ENCODE peak calls at places on chromosomes 6 and 20, in five cellular contexts. M, P, J, U and L are unnamed samples.

GRCh38 chr6:146914563-146915483 is 289.4 kb upstream of the STXBP5 start:
- DNase-seq in P (no peak), U (peak; percentile 97), M (peak; percentile 99), J (peak; percentile 84), L (peak; percentile 93)

GRCh38 chr6:110378552-110378951 is 20.4 kb upstream of the METTL24 start:
- DNase-seq in U (no peak), M (no peak), J (no peak), P (no peak), L (no peak)

GRCh38 chr6:43856005-43856765 is 86.2 kb downstream of the VEGFA start:
- DNase-seq in P (no peak), U (peak; percentile 26), J (peak; percentile 21), M (peak; percentile 28), L (peak; percentile 26)

GRCh38 chr6:46528956-46529750 is 37.9 kb upstream of the RCAN2 start:
- DNase-seq in J (no peak), M (no peak), P (no peak), U (peak; percentile 3), L (peak; percentile 42)

GRCh38 chr6:80143312-80143960 is 37.0 kb downstream of the BCKDHB start:
- DNase-seq in U (peak; percentile 90), J (peak; percentile 67), P (no peak), M (peak; percentile 96), L (peak; percentile 94)

GRCh38 chr6:36129889-36130671 is at the start of gene MAPK13:
- DNase-seq in P (peak; percentile 62), U (peak; percentile 73), J (no peak), M (no peak), L (peak; percentile 28)

GRCh38 chr6:137223370-137224131 is 4.4 kb upstream of the IFNGR1 start:
- DNase-seq in U (peak; percentile 43), P (no peak), J (no peak), M (peak; percentile 78), L (no peak)

GRCh38 chr6:167094436-167094819 is 28.5 kb upstream of the CCR6 start:
- DNase-seq in U (no peak), M (no peak), J (no peak), P (peak; percentile 21), L (no peak)

GRCh38 chr20:1173698-1174097 is 11.1 kb downstream of the TMEM74B start:
- DNase-seq in M (no peak), J (no peak), P (no peak), U (no peak), L (no peak)

GRCh38 chr6:36563237-36563927 is 16.1 kb upstream of the STK38 start:
- DNase-seq in M (no peak), U (peak; percentile 28), J (no peak), P (no peak), L (no peak)

GRCh38 chr20:36498386-36499179 is 42.7 kb upstream of the MYL9 start:
- DNase-seq in P (no peak), J (no peak), M (no peak), U (no peak), L (no peak)

GRCh38 chr6:5278047-5278446 is 16.7 kb downstream of the FARS2 start:
- DNase-seq in J (no peak), U (no peak), P (no peak), M (no peak), L (no peak)

GRCh38 chr20:23123886-23124285 is 37.8 kb upstream of the CD93 start:
- DNase-seq in M (no peak), U (no peak), J (no peak), P (no peak), L (no peak)

GRCh38 chr20:4896971-4897497 is 104.3 kb downstream of the SLC23A2 start:
- DNase-seq in J (no peak), P (peak; percentile 85), U (no peak), M (no peak), L (no peak)

GRCh38 chr6:89928604-89929003 is 34.3 kb downstream of the GJA10 start:
- DNase-seq in M (no peak), J (no peak), U (peak; percentile 59), P (no peak), L (peak; percentile 17)
- H3K9ac ChIP-seq in M (no peak overlapping the region), J (no peak overlapping the region), U (no peak overlapping the region), P (no peak overlapping the region), L (no peak overlapping the region)

GRCh38 chr6:37974381-37974780 is 154.9 kb downstream of the ZFAND3 start:
- DNase-seq in J (no peak), U (no peak), P (no peak), M (no peak), L (no peak)

GRCh38 chr6:37972994-37973757 is 153.6 kb downstream of the ZFAND3 start:
- DNase-seq in P (no peak), M (peak; percentile 64), U (peak; percentile 31), J (no peak), L (peak; percentile 60)

GRCh38 chr6:37971711-37972410 is 152.3 kb downstream of the ZFAND3 start:
- DNase-seq in U (no peak), M (peak; percentile 94), P (no peak), J (no peak), L (no peak)

GRCh38 chr6:37977715-37978114 is 158.2 kb downstream of the ZFAND3 start:
- DNase-seq in M (no peak), U (no peak), P (no peak), J (no peak), L (no peak)

DNA sequence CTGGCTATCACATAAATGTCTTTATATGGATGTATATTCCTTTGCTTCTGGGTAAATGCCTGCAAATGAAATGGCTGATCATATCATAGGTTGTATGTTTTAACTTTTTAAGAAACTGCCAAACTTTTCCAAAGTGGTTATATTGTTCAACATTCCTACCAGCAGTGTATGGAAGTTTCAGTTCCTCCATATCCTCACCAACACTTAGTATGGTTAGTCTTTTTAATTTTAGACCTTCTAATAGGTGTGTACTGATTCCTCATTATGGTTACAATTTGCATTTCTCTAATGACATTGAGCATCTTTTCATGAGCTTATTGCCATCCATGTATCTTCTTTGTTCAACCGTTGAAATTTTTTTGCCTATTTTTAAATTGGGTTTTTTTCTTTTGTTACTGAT is 155.4 kb downstream of the ZFAND3 start:
- DNase-seq in J (no peak), P (no peak), U (no peak), M (no peak), L (no peak)
- H3K27me3 ChIP-seq in J (no peaks in the 10 kb centered on the region), P (no peaks in the 10 kb centered on the region), U (no peaks in the 10 kb centered on the region), M (no peaks in the 10 kb centered on the region), L (no peaks in the 10 kb centered on the region)

GRCh38 chr20:59033093-59033492 is 958 bp upstream of the ATP5F1E start:
- DNase-seq in P (no peak), U (no peak), M (no peak), J (no peak), L (no peak)
- H3K9ac ChIP-seq in P (peak overlapping the region; percentile 72), U (peak overlapping the region; percentile 84), M (no peak overlapping the region), J (peak overlapping the region; percentile 66), L (peak overlapping the region; percentile 96)

DNA sequence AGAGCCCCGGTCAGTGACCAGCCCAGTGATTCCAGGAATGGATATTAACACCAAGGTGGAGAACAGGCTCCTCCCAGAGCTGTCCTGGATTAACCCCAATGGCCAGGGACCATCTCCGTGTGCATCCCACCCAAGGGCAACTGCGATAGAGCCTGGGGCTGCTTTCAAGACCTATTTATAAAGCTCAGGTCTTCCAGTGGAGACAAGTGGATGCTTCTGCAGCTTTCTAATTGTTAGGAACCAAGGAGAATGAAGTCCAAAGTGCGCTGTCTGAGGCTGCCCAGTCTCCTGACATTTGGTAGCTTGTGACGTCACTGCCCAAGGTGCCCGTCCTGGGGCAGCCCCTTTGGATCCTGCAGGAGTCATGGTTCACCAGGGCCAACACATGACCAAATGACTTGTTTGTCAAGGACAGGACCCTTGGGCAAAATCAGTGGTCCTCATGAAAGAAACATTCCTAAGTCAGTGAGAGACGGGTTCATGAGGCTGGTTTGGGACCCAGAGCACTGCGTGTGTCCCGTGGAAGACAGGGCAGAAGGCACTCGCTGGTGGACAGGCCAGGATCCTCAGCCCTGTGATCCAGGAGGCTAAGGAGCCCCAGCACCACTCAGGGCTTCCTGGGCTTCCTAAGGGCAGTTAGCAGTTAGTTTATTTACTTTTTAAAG is 174.9 kb downstream of the ANKRD60 start:
- DNase-seq in P (no peak), J (no peak), M (no peak), U (no peak), L (no peak)
- H3K27me3 ChIP-seq in P (peaks cover 78% of the 10 kb centered on the region), J (peaks cover 21% of the 10 kb centered on the region), M (peaks cover 3% of the 10 kb centered on the region), U (no peaks in the 10 kb centered on the region), L (peaks cover 19% of the 10 kb centered on the region)

GRCh38 chr6:149563928-149564325 is 2.2 kb upstream of the GINM1 start:
- DNase-seq in M (no peak), U (no peak), P (no peak), J (no peak), L (no peak)

GRCh38 chr6:149567194-149567586 is 1.0 kb downstream of the GINM1 start:
- DNase-seq in J (no peak), M (no peak), P (peak; percentile 24), U (no peak), L (no peak)

GRCh38 chr6:149565539-149566371 is 420 bp upstream of the GINM1 start:
- DNase-seq in P (peak; percentile 86), U (peak; percentile 97), J (peak; percentile 91), M (peak; percentile 94), L (peak; percentile 98)

GRCh38 chr6:149566372-149567193 is at the start of gene GINM1:
- DNase-seq in J (no peak), P (peak; percentile 10), U (peak; percentile 72), M (peak; percentile 30), L (peak; percentile 70)

GRCh38 chr6:149567846-149568585 is 1.8 kb downstream of the GINM1 start:
- DNase-seq in J (no peak), U (no peak), M (no peak), P (no peak), L (no peak)
- H3K9ac ChIP-seq in J (no peak overlapping the region), U (no peak overlapping the region), M (no peak overlapping the region), P (no peak overlapping the region), L (no peak overlapping the region)

DNA sequence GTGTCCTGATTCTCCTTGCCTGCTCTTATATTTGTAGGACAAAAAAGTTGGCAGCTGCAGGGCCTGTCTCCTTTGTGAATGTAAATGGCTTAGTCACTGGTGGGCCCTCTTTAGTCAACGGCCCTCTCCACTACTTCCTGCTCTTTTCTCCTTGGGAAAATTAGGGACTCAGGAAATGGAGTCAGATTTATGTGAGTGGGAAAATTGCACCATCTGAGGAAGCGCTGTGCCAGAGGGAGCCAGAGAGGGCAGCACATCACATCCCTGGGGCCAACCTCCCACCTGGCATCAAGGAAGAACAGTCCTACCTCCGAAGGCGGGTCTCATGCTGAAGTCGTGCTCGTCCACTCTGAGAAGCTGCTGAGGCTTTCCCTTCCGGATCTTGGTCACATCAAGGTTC is 15.6 kb downstream of the GABRR2 start:
- DNase-seq in M (no peak), U (peak; percentile 10), J (peak; percentile 21), P (no peak), L (no peak)
- H3K27me3 ChIP-seq in M (peaks cover 7% of the 10 kb centered on the region), U (peaks cover 24% of the 10 kb centered on the region), J (peaks cover 11% of the 10 kb centered on the region), P (no peaks in the 10 kb centered on the region), L (peaks cover 30% of the 10 kb centered on the region)

GRCh38 chr6:30726506-30727413 is 6.6 kb downstream of the TUBB start:
- DNase-seq in U (peak; percentile 57), M (no peak), J (no peak), P (no peak), L (no peak)
- H3K9ac ChIP-seq in U (peak overlapping the region; percentile 54), M (no peak overlapping the region), J (no peak overlapping the region), P (no peak overlapping the region), L (peak overlapping the region; percentile 24)

GRCh38 chr20:63385819-63386218 is 24.7 kb upstream of the CHRNA4 start:
- DNase-seq in J (no peak), U (no peak), P (no peak), M (no peak), L (no peak)
- H3K27me3 ChIP-seq in J (no peaks in the 10 kb centered on the region), U (peaks cover 14% of the 10 kb centered on the region), P (peaks cover 88% of the 10 kb centered on the region), M (no peaks in the 10 kb centered on the region), L (peaks cover 19% of the 10 kb centered on the region)